ENCODE peak calls at places on chromosome 15, in four cellular contexts. F is K562, U is IMR-90, I is GM12878. A is an unnamed sample.

GRCh38 chr15:38217788-38218609 is 34.6 kb upstream of the SPRED1 start:
- DNase-seq in U (no peak), I (no peak), F (no peak), A (no peak)

GRCh38 chr15:36924076-36924475 is 176.3 kb downstream of the MEIS2 start:
- DNase-seq in U (no peak), I (no peak), F (no peak), A (no peak)

GRCh38 chr15:53197426-53197839 is 407.3 kb upstream of the ONECUT1 start:
- DNase-seq in F (peak), U (peak), I (no peak), A (peak)

GRCh38 chr15:39657714-39658113 is 76.8 kb downstream of the THBS1 start:
- DNase-seq in U (peak), F (no peak), I (no peak), A (no peak)

GRCh38 chr15:68526269-68526668 is 52.5 kb upstream of the CORO2B start:
- DNase-seq in I (no peak), F (no peak), U (peak), A (no peak)

GRCh38 chr15:73982251-73982962 is 9.7 kb downstream of the STOML1 start:
- DNase-seq in F (no peak), I (no peak), U (peak), A (no peak)

GRCh38 chr15:85019815-85020590 is 38.3 kb downstream of the PDE8A start:
- DNase-seq in F (no peak), I (peak), U (peak), A (no peak)

GRCh38 chr15:66802087-66803001 is 100.3 kb downstream of the SMAD6 start:
- DNase-seq in U (peak), I (no peak), F (no peak), A (no peak)

GRCh38 chr15:64991536-64992135 is 1.9 kb upstream of the SPG21 start:
- DNase-seq in I (no peak), F (no peak), U (peak), A (no peak)

GRCh38 chr15:62071711-62072308 is 5.0 kb downstream of the C2CD4A start:
- DNase-seq in U (peak), I (no peak), F (peak), A (peak)

GRCh38 chr15:32704343-32705076 is 13.3 kb upstream of the GREM1 start:
- DNase-seq in I (no peak), U (peak), F (no peak), A (no peak)

GRCh38 chr15:81279621-81280051 is 44.3 kb downstream of the STARD5 start:
- DNase-seq in F (no peak), I (no peak), U (no peak), A (no peak)

GRCh38 chr15:88974392-88974791 is 61.2 kb upstream of the MFGE8 start:
- DNase-seq in U (peak), I (no peak), F (no peak), A (no peak)

GRCh38 chr15:35522061-35522460 is 23.9 kb downstream of the DPH6 start:
- DNase-seq in U (peak), I (no peak), F (no peak), A (no peak)

GRCh38 chr15:78315686-78316085 is 16.3 kb upstream of the SKIC8 start:
- DNase-seq in U (no peak), F (peak), I (no peak), A (peak)

GRCh38 chr15:84604804-84605203 is 4.0 kb downstream of the ZSCAN2 start:
- DNase-seq in F (no peak), I (no peak), U (peak), A (no peak)

GRCh38 chr15:69324565-69324964 is 25.9 kb downstream of the PAQR5 start:
- DNase-seq in I (no peak), U (no peak), F (no peak), A (no peak)

GRCh38 chr15:85097706-85098105 is 116.0 kb downstream of the PDE8A start:
- DNase-seq in I (no peak), U (peak), F (no peak), A (peak)

GRCh38 chr15:69719527-69719926 is 266.9 kb downstream of the RPLP1 start:
- DNase-seq in F (no peak), I (no peak), U (no peak), A (no peak)

GRCh38 chr15:101114610-101115009 is 137.2 kb downstream of the CHSY1 start:
- DNase-seq in F (no peak), I (no peak), U (no peak), A (no peak)

GRCh38 chr15:91710072-91710471 is 143.4 kb upstream of the SLCO3A1 start:
- DNase-seq in F (no peak), I (no peak), U (no peak), A (no peak)

GRCh38 chr15:88166330-88166993 is 90.1 kb downstream of the NTRK3 start:
- DNase-seq in F (no peak), U (no peak), I (no peak), A (no peak)

GRCh38 chr15:88401972-88402656 is 65.1 kb downstream of the MRPL46 start:
- DNase-seq in U (no peak), F (no peak), I (no peak), A (no peak)

GRCh38 chr15:98906712-98907083 is 100.9 kb downstream of the PGPEP1L start:
- DNase-seq in I (no peak), F (no peak), U (peak), A (no peak)

GRCh38 chr15:68642491-68642845 is 63.7 kb downstream of the CORO2B start:
- DNase-seq in U (peak), I (no peak), F (no peak), A (no peak)

GRCh38 chr15:67109141-67110034 is 44.0 kb downstream of the SMAD3 start:
- DNase-seq in F (no peak), U (peak), I (no peak), A (peak)

GRCh38 chr15:92637621-92638020 is 18.0 kb downstream of the FAM174B start:
- DNase-seq in U (no peak), I (no peak), F (no peak), A (no peak)

GRCh38 chr15:68205949-68206539 is 912 bp upstream of the CALML4 start:
- DNase-seq in U (no peak), I (no peak), F (peak), A (no peak)

GRCh38 chr15:55334371-55334770 is 15.3 kb downstream of the PIGB start:
- DNase-seq in I (no peak), U (peak), F (no peak), A (no peak)

GRCh38 chr15:65638681-65639089 is 16.9 kb downstream of the SLC24A1 start:
- DNase-seq in I (peak), U (peak), F (peak), A (peak)

GRCh38 chr15:82572311-82572710 is 32.1 kb upstream of the RPS17 start:
- DNase-seq in F (no peak), I (no peak), U (peak), A (no peak)

GRCh38 chr15:75171408-75171807 is 30.3 kb upstream of the C15orf39 start:
- DNase-seq in U (peak), I (peak), F (no peak), A (no peak)

GRCh38 chr15:36903922-36904479 is 196.3 kb downstream of the MEIS2 start:
- DNase-seq in I (no peak), U (no peak), F (no peak), A (no peak)

GRCh38 chr15:40006003-40006402 is 33.0 kb downstream of the SRP14 start:
- DNase-seq in U (peak), F (no peak), I (no peak), A (no peak)

GRCh38 chr15:69080203-69080957 is 65.9 kb downstream of the NOX5 start:
- DNase-seq in I (no peak), F (no peak), U (no peak), A (no peak)

GRCh38 chr15:31435256-31435781 is 108.7 kb downstream of the KLF13 start:
- DNase-seq in F (peak), U (peak), I (peak), A (peak)
- TF ChIP-seq POLR2A in F (no peak), U (no peak), I (peak), A (no peak)

GRCh38 chr15:63236272-63236671 is 41.1 kb upstream of the APH1B start:
- DNase-seq in F (no peak), I (no peak), U (peak), A (peak)

GRCh38 chr15:63238181-63238580 is 39.2 kb upstream of the APH1B start:
- DNase-seq in F (no peak), U (no peak), I (no peak), A (no peak)

GRCh38 chr15:63240136-63240535 is 37.3 kb upstream of the APH1B start:
- DNase-seq in F (no peak), I (no peak), U (no peak), A (no peak)

GRCh38 chr15:63241316-63241715 is 36.1 kb upstream of the APH1B start:
- DNase-seq in F (no peak), I (no peak), U (no peak), A (no peak)

GRCh38 chr15:63238796-63239195 is 38.6 kb upstream of the APH1B start:
- DNase-seq in I (peak), F (no peak), U (peak), A (no peak)
- TF ChIP-seq RCOR1 in I (no peak), F (no peak), U (no peak), A (no peak)

GRCh38 chr15:44535092-44535491 is 1.9 kb upstream of the EIF3J start:
- DNase-seq in I (no peak), U (no peak), F (no peak), A (no peak)

GRCh38 chr15:44532689-44533088 is 4.3 kb upstream of the EIF3J start:
- DNase-seq in U (no peak), F (no peak), I (no peak), A (no peak)

GRCh38 chr15:44527241-44527640 is 9.7 kb upstream of the EIF3J start:
- DNase-seq in F (no peak), U (no peak), I (no peak), A (no peak)

GRCh38 chr15:44530653-44531052 is 6.3 kb upstream of the EIF3J start:
- DNase-seq in I (no peak), F (no peak), U (peak), A (no peak)

GRCh38 chr15:44529864-44530604 is 6.9 kb upstream of the EIF3J start:
- DNase-seq in I (no peak), F (no peak), U (no peak), A (no peak)
- TF ChIP-seq POLR2A in I (no peak), F (peak), U (no peak), A (no peak)

GRCh38 chr15:71595846-71596553 is 214.4 kb upstream of the NR2E3 start:
- DNase-seq in U (peak), I (no peak), F (no peak), A (no peak)

GRCh38 chr15:71599404-71600225 is 210.7 kb upstream of the NR2E3 start:
- DNase-seq in I (no peak), U (no peak), F (no peak), A (no peak)

GRCh38 chr15:71600237-71600636 is 210.1 kb upstream of the NR2E3 start:
- DNase-seq in I (no peak), U (no peak), F (no peak), A (peak)

GRCh38 chr15:71598741-71599140 is 211.6 kb upstream of the NR2E3 start:
- DNase-seq in U (no peak), F (no peak), I (no peak), A (no peak)

GRCh38 chr15:71596672-71597071 is 213.7 kb upstream of the NR2E3 start:
- DNase-seq in F (no peak), U (peak), I (no peak), A (no peak)
- TF ChIP-seq RCOR1 in F (no peak), U (no peak), I (no peak), A (no peak)

GRCh38 chr15:90387534-90388461 is at the start of gene IQGAP1:
- DNase-seq in I (peak), U (peak), F (peak), A (peak)
- TF ChIP-seq POLR2A in I (peak), U (peak), F (peak), A (peak)

GRCh38 chr15:59262316-59262715 is 55.7 kb downstream of the LDHAL6B start:
- DNase-seq in I (no peak), U (no peak), F (no peak), A (no peak)

GRCh38 chr15:59258317-59258716 is 51.7 kb downstream of the LDHAL6B start:
- DNase-seq in F (no peak), U (no peak), I (no peak), A (no peak)

GRCh38 chr15:59256538-59256937 is 49.9 kb downstream of the LDHAL6B start:
- DNase-seq in I (no peak), U (no peak), F (no peak), A (peak)

GRCh38 chr15:59259137-59259943 is 52.7 kb downstream of the LDHAL6B start:
- DNase-seq in F (no peak), U (no peak), I (no peak), A (no peak)

DNA sequence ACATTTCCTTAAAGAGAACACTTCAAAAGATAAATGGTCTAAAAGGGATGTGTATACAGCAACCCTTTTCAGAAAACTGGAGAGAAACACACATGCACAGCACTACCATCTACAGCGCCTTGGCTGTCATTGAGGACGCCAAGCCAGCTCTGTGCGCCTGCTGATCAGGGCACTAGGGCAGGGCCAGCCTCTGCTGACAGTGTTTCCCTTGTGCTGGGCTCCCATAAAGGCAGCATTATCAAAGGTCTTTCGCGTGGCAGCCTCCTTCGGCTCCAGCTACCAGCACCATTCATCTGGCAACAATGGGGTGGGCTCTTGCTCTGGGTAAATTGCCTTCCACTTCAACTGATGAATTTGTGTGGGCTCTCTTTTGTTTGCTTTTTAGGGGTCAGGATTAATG is 53.4 kb downstream of the LDHAL6B start:
- DNase-seq in I (no peak), U (no peak), F (no peak), A (no peak)
- TF ChIP-seq RCOR1 in I (no peak), U (no peak), F (no peak), A (no peak)